ENCODE peak calls at places on chromosomes 13 and 19, in eight cellular contexts. One of them, this sample, is unnamed.

GRCh38 chr13:32824671-32825070 is 191.6 kb upstream of the KL start:
- DNase-seq in BE2C: no peak
- DNase-seq in Peyer's patch: no peak
- DNase-seq in kidney: no peak
- DNase-seq in lung: no peak
- DNase-seq in heart left ventricle: no peak
- DNase-seq in bronchial epithelial cell: peak
- DNase-seq in lower lobe of right lung: no peak
- DNase-seq in this sample: no peak

GRCh38 chr19:57949702-57950101 is 2.2 kb upstream of the ZNF256 start:
- DNase-seq in BE2C: no peak
- DNase-seq in Peyer's patch: no peak
- DNase-seq in kidney: no peak
- DNase-seq in lung: no peak
- DNase-seq in heart left ventricle: no peak
- DNase-seq in bronchial epithelial cell: no peak
- DNase-seq in lower lobe of right lung: no peak
- DNase-seq in this sample: no peak

GRCh38 chr19:33868821-33869412 is 72.2 kb downstream of the KCTD15 start:
- DNase-seq in BE2C: peak
- DNase-seq in Peyer's patch: no peak
- DNase-seq in kidney: peak
- DNase-seq in lung: no peak
- DNase-seq in heart left ventricle: peak
- DNase-seq in bronchial epithelial cell: peak
- DNase-seq in lower lobe of right lung: no peak
- DNase-seq in this sample: no peak

GRCh38 chr13:28822801-28823200 is 2.7 kb downstream of the MTUS2 start:
- DNase-seq in BE2C: no peak
- DNase-seq in Peyer's patch: no peak
- DNase-seq in kidney: no peak
- DNase-seq in lung: no peak
- DNase-seq in heart left ventricle: no peak
- DNase-seq in bronchial epithelial cell: no peak
- DNase-seq in lower lobe of right lung: no peak
- DNase-seq in this sample: no peak

GRCh38 chr19:3683405-3683865 is 16.8 kb downstream of the PIP5K1C start:
- DNase-seq in BE2C: no peak
- DNase-seq in Peyer's patch: no peak
- DNase-seq in kidney: peak
- DNase-seq in lung: no peak
- DNase-seq in heart left ventricle: no peak
- DNase-seq in bronchial epithelial cell: no peak
- DNase-seq in lower lobe of right lung: no peak
- DNase-seq in this sample: peak

GRCh38 chr19:18279516-18280246 is 1.7 kb downstream of the JUND start:
- DNase-seq in BE2C: peak
- DNase-seq in Peyer's patch: peak
- DNase-seq in kidney: peak
- DNase-seq in lung: peak
- DNase-seq in heart left ventricle: peak
- DNase-seq in bronchial epithelial cell: peak
- DNase-seq in lower lobe of right lung: peak
- DNase-seq in this sample: peak

GRCh38 chr13:48318714-48319457 is 15.3 kb downstream of the RB1 start:
- DNase-seq in BE2C: no peak
- DNase-seq in Peyer's patch: no peak
- DNase-seq in kidney: peak
- DNase-seq in lung: no peak
- DNase-seq in heart left ventricle: peak
- DNase-seq in bronchial epithelial cell: no peak
- DNase-seq in lower lobe of right lung: peak
- DNase-seq in this sample: no peak

GRCh38 chr13:95684463-95684862 is 7.5 kb downstream of the DNAJC3 start:
- DNase-seq in BE2C: no peak
- DNase-seq in Peyer's patch: no peak
- DNase-seq in kidney: no peak
- DNase-seq in lung: no peak
- DNase-seq in heart left ventricle: no peak
- DNase-seq in bronchial epithelial cell: no peak
- DNase-seq in lower lobe of right lung: no peak
- DNase-seq in this sample: no peak

GRCh38 chr13:33639640-33640080 is 178.3 kb upstream of the RFC3 start:
- DNase-seq in BE2C: no peak
- DNase-seq in Peyer's patch: no peak
- DNase-seq in kidney: no peak
- DNase-seq in lung: no peak
- DNase-seq in heart left ventricle: no peak
- DNase-seq in bronchial epithelial cell: peak
- DNase-seq in lower lobe of right lung: no peak
- DNase-seq in this sample: peak

DNA sequence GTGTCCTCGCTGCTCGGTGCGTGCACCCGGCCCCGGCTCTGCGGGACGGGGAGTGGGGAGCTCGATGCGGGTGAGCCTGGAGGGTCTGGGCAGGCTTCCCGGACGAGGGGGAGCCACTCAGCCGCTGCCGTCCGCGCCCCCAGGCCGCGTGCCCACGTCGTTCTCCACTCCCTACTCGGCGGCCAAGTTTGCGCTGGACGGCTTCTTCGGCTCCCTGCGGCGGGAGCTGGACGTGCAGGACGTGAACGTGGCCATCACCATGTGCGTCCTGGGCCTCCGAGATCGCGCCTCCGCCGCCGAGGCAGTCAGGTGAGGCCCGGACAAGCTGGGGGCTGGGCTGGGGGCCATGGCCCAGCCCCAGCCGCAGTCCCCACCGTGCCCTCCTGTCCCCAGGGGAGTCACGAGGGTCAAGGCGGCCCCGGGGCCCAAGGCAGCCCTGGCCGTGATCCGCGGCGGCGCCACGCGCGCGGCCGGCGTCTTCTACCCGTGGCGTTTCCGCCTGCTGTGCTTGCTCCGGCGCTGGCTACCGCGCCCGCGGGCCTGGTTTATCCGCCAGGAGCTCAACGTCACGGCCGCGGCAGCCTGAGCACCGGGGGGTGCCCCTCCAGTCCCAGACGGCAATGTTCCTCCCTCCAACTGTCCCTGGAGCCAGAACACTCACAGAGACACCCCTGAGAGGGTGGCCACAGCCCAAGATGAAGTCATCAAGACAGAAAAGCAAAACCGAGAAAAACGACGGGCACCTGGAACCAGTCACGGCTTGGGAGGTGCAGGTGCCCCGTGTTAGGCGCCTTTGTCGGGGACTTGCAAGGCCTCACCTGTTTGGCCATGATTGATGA is 2.5 kb upstream of the RPL36 start:
- DNase-seq in BE2C: no peak
- DNase-seq in Peyer's patch: no peak
- DNase-seq in kidney: no peak
- DNase-seq in lung: no peak
- DNase-seq in heart left ventricle: no peak
- DNase-seq in bronchial epithelial cell: no peak
- DNase-seq in lower lobe of right lung: peak
- DNase-seq in this sample: no peak
- TF ChIP-seq CTCF in BE2C: no peak
- TF ChIP-seq CTCF in Peyer's patch: no peak
- TF ChIP-seq CTCF in kidney: no peak
- TF ChIP-seq CTCF in lung: no peak
- TF ChIP-seq CTCF in heart left ventricle: no peak
- TF ChIP-seq CTCF in bronchial epithelial cell: no peak
- TF ChIP-seq CTCF in lower lobe of right lung: no peak
- TF ChIP-seq CTCF in this sample: no peak

DNA sequence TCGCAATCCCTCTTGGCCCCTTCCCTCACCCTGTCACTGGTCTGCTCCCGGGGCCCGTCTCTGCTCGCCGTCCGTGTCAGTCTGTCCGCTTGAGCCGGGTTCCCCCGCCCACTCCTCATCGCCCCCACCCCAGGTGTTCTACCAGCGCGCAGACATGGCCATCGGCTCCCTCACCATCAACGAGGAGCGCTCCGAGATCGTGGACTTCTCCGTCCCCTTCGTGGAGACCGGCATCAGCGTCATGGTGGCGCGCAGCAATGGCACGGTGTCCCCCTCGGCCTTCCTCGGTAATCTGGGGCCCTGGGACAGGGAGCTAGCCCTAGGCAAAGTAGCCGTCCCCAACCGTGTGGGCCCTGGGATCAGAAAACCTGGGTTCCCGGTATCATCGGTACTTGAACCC is 22.4 kb downstream of the GRIN2D start:
- DNase-seq in BE2C: no peak
- DNase-seq in Peyer's patch: no peak
- DNase-seq in kidney: peak
- DNase-seq in lung: no peak
- DNase-seq in heart left ventricle: peak
- DNase-seq in bronchial epithelial cell: no peak
- DNase-seq in lower lobe of right lung: no peak
- DNase-seq in this sample: no peak
- H3K4me3 ChIP-seq in BE2C: no peak
- H3K4me3 ChIP-seq in Peyer's patch: no peak
- H3K4me3 ChIP-seq in kidney: no peak
- H3K4me3 ChIP-seq in lung: no peak
- H3K4me3 ChIP-seq in heart left ventricle: no peak
- H3K4me3 ChIP-seq in bronchial epithelial cell: no peak
- H3K4me3 ChIP-seq in lower lobe of right lung: peak
- H3K4me3 ChIP-seq in this sample: no peak

GRCh38 chr19:678791-679388 is 2.7 kb downstream of the FSTL3 start:
- DNase-seq in BE2C: no peak
- DNase-seq in Peyer's patch: no peak
- DNase-seq in kidney: peak
- DNase-seq in lung: no peak
- DNase-seq in heart left ventricle: no peak
- DNase-seq in bronchial epithelial cell: no peak
- DNase-seq in lower lobe of right lung: no peak
- DNase-seq in this sample: no peak

GRCh38 chr19:679418-680286 is 3.5 kb downstream of the FSTL3 start:
- DNase-seq in BE2C: peak
- DNase-seq in Peyer's patch: no peak
- DNase-seq in kidney: peak
- DNase-seq in lung: peak
- DNase-seq in heart left ventricle: peak
- DNase-seq in bronchial epithelial cell: peak
- DNase-seq in lower lobe of right lung: peak
- DNase-seq in this sample: peak

GRCh38 chr19:681638-682037 is 5.4 kb downstream of the FSTL3 start:
- DNase-seq in BE2C: no peak
- DNase-seq in Peyer's patch: no peak
- DNase-seq in kidney: peak
- DNase-seq in lung: no peak
- DNase-seq in heart left ventricle: no peak
- DNase-seq in bronchial epithelial cell: no peak
- DNase-seq in lower lobe of right lung: no peak
- DNase-seq in this sample: no peak

GRCh38 chr19:681029-681626 is 4.9 kb downstream of the FSTL3 start:
- DNase-seq in BE2C: peak
- DNase-seq in Peyer's patch: peak
- DNase-seq in kidney: peak
- DNase-seq in lung: no peak
- DNase-seq in heart left ventricle: peak
- DNase-seq in bronchial epithelial cell: no peak
- DNase-seq in lower lobe of right lung: peak
- DNase-seq in this sample: peak

DNA sequence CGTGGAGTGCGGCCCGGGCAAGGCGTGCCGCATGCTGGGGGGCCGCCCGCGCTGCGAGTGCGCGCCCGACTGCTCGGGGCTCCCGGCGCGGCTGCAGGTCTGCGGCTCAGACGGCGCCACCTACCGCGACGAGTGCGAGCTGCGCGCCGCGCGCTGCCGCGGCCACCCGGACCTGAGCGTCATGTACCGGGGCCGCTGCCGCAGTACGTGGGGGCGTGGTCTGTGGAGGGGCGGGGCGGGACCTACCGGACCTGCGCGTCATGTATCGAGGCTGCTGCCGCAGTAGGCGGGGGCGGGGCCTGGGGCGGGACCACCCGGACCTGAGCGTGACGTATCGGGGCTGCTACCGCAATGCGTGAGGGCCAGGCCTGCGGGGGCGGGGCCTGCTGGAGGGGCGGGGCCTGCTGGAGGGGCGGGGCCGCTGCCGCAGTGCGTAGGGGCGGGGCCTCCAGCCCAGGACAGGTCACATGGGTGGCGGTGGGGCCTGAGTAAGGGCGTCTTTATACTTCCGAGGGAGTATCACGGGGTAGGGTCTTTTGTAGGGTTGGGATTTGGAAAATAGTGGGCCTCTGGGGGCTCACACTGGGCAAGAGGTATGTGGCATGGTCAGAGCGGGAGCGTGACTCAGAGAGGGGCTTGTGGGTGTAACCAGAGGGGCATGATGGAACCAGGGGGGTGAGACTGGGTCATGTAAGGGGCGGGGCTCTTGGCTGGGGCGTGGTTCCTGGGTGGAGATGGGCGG is 4.3 kb downstream of the FSTL3 start:
- DNase-seq in BE2C: peak
- DNase-seq in Peyer's patch: peak
- DNase-seq in kidney: peak
- DNase-seq in lung: peak
- DNase-seq in heart left ventricle: peak
- DNase-seq in bronchial epithelial cell: peak
- DNase-seq in lower lobe of right lung: peak
- DNase-seq in this sample: peak
- TF ChIP-seq CTCF in BE2C: peak
- TF ChIP-seq CTCF in Peyer's patch: peak
- TF ChIP-seq CTCF in kidney: peak
- TF ChIP-seq CTCF in lung: peak
- TF ChIP-seq CTCF in heart left ventricle: peak
- TF ChIP-seq CTCF in bronchial epithelial cell: peak
- TF ChIP-seq CTCF in lower lobe of right lung: peak
- TF ChIP-seq CTCF in this sample: peak

DNA sequence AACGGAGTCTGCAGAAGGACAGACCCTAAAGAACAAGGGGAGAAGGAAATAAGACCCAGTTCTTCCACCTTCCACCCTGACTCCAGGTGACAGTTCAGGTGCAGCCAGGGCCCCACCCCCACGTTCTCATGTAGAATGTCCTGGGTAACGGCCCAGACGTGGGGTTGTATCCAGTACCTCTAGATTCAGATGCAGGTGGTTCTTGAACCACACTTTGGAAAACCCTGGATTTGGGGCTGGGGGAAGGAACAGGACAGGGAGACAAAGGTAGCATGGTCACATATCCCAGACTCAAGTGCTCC is 2.2 kb downstream of the DMPK start:
- DNase-seq in BE2C: no peak
- DNase-seq in Peyer's patch: no peak
- DNase-seq in kidney: no peak
- DNase-seq in lung: no peak
- DNase-seq in heart left ventricle: no peak
- DNase-seq in bronchial epithelial cell: no peak
- DNase-seq in lower lobe of right lung: no peak
- DNase-seq in this sample: no peak
- H3K4me3 ChIP-seq in BE2C: no peak
- H3K4me3 ChIP-seq in Peyer's patch: no peak
- H3K4me3 ChIP-seq in kidney: no peak
- H3K4me3 ChIP-seq in lung: no peak
- H3K4me3 ChIP-seq in heart left ventricle: peak
- H3K4me3 ChIP-seq in bronchial epithelial cell: no peak
- H3K4me3 ChIP-seq in lower lobe of right lung: peak
- H3K4me3 ChIP-seq in this sample: no peak

This sample was measured in GM12865.